ENCODE peak calls at places on chromosomes 1 and 21, in six cellular contexts. O is transverse colon, Q is stomach, Z is IMR-90, G is tibial nerve, E is testis. J is an unnamed sample.
A peak's percentile ranks its signal among the peaks of the same experiment; 100 is the strongest.

GRCh38 chr1:26307363-26307781 is 936 bp upstream of the UBXN11 start:
- DNase-seq in E (no peak), Q (no peak), O (no peak), Z (no peak), G (no peak), J (no peak)

GRCh38 chr1:29310616-29311180 is 74.4 kb downstream of the PTPRU start:
- DNase-seq in O (no peak), E (no peak), Q (no peak), G (no peak), Z (no peak), J (no peak)

GRCh38 chr21:37489553-37489952 is 123.0 kb downstream of the DYRK1A start:
- DNase-seq in Z (no peak), Q (no peak), O (no peak), E (no peak), G (no peak), J (no peak)

GRCh38 chr1:40312238-40313205 is 4.6 kb downstream of the COL9A2 start:
- DNase-seq in E (no peak), Q (peak; percentile 81), O (peak; percentile 82), Z (no peak), G (no peak), J (no peak)

GRCh38 chr1:235888119-235888643 is 21.5 kb upstream of the LYST start:
- DNase-seq in Q (no peak), O (no peak), E (no peak), Z (no peak), G (no peak), J (no peak)

GRCh38 chr1:202343652-202344349 is 2.1 kb upstream of the UBE2T start:
- DNase-seq in Q (no peak), O (no peak), G (no peak), E (no peak), Z (peak; percentile 48), J (no peak)

GRCh38 chr1:200704991-200705390 is 33.7 kb upstream of the CAMSAP2 start:
- DNase-seq in G (no peak), E (no peak), Z (no peak), Q (no peak), O (no peak), J (no peak)

GRCh38 chr1:116372186-116372585 is 858 bp upstream of the ATP1A1 start:
- DNase-seq in G (no peak), Q (no peak), O (no peak), E (no peak), Z (no peak), J (no peak)

GRCh38 chr1:156852414-156852874 is 6.5 kb downstream of the INSRR start:
- DNase-seq in E (peak; percentile 94), Z (peak; percentile 27), Q (peak; percentile 71), G (peak; percentile 36), O (peak; percentile 34), J (no peak)

GRCh38 chr1:228463559-228464455 is 23.4 kb upstream of the RNF187 start:
- DNase-seq in Q (peak; percentile 27), O (peak; percentile 39), G (no peak), E (peak; percentile 48), Z (peak; percentile 4), J (no peak)

GRCh38 chr1:237863234-237863633 is 27.5 kb downstream of the ZP4 start:
- DNase-seq in E (peak; percentile 43), Z (no peak), Q (no peak), G (no peak), O (no peak), J (no peak)

GRCh38 chr1:3814065-3814464 is 17.8 kb upstream of the LRRC47 start:
- DNase-seq in G (no peak), E (no peak), O (no peak), Z (no peak), Q (no peak), J (no peak)

GRCh38 chr1:237492359-237492758 is 398.4 kb downstream of the ZP4 start:
- DNase-seq in O (no peak), Q (no peak), E (no peak), Z (no peak), G (no peak), J (no peak)

GRCh38 chr1:2639203-2639602 is 6.4 kb upstream of the MMEL1 start:
- DNase-seq in E (no peak), Q (peak; percentile 20), O (no peak), Z (no peak), G (no peak), J (no peak)

GRCh38 chr21:36825683-36826082 is 126.8 kb downstream of the SIM2 start:
- DNase-seq in Q (no peak), Z (no peak), G (no peak), O (no peak), E (no peak), J (no peak)

GRCh38 chr1:6254691-6255090 is 6.2 kb downstream of the GPR153 start:
- DNase-seq in O (no peak), Z (no peak), G (no peak), Q (no peak), E (no peak), J (no peak)

GRCh38 chr1:64472805-64473204 is 2.9 kb downstream of the CACHD1 start:
- DNase-seq in G (no peak), O (no peak), Q (no peak), E (no peak), Z (no peak), J (no peak)

GRCh38 chr1:163730366-163730765 is 408.6 kb downstream of the NUF2 start:
- DNase-seq in G (no peak), Z (no peak), Q (no peak), O (no peak), E (no peak), J (no peak)

GRCh38 chr21:45305831-45306230 is 18.1 kb upstream of the POFUT2 start:
- DNase-seq in O (no peak), Z (no peak), E (no peak), Q (no peak), G (no peak), J (no peak)

DNA sequence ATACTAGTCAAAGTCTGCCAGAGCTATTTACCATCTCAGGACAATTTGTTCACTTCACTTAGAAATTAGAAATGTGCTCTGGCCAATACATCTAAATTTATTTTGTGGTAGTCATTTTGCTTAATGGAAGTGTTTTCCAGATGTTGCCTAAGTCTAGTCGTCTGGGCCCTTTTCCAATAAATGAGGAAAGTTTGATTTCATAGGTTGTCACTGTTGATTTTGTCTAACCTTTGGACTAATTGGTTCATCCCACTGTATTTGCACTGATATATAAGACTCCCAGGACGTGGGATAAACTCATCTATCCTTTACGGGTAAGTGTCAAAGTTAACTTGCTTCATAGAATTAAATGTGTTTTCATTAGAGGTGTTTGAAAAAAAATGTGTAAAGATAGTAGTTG is 79.1 kb downstream of the TPR start:
- DNase-seq in O (no peak), Q (no peak), G (no peak), E (no peak), Z (peak; percentile 19), J (no peak)
- TF ChIP-seq POLR2A in O (no peak), Q (no peak), G (no peak), E (no peak), Z (no peak), J (no peak)

DNA sequence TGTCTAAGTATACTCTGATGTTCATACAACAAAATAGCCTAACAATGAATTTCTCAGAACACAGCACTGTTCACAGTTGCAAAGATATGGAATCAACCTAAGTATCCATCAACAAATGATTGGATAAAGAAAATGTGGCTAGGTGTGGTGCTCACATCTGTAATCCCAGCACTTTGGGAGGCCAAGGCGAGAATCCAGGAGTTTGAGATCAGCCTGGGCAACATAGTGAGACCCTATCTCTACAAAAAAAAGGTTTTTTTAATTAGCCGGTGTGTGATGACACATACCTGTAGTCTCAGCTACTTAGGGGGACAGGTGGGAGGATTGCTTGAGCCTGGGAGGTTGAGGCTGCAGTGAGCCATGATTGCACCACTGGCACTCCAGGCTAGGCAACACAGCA is 10.7 kb downstream of the IFNAR2 start:
- DNase-seq in O (no peak), G (no peak), Z (no peak), Q (no peak), E (no peak), J (no peak)
- H3K4me1 ChIP-seq in O (no peaks in the 10 kb centered on the region), G (no peaks in the 10 kb centered on the region), Z (peaks cover 4% of the 10 kb centered on the region), Q (peaks cover 40% of the 10 kb centered on the region), E (no peaks in the 10 kb centered on the region), J (peaks cover 4% of the 10 kb centered on the region)

GRCh38 chr1:25146382-25146855 is 85.9 kb downstream of the SYF2 start:
- DNase-seq in G (no peak), Z (no peak), E (no peak), Q (no peak), O (no peak), J (no peak)
- H3K27ac ChIP-seq in G (no peak overlapping the region), Z (no peak overlapping the region), E (no peak overlapping the region), Q (no peak overlapping the region), O (no peak overlapping the region), J (no peak overlapping the region)

DNA sequence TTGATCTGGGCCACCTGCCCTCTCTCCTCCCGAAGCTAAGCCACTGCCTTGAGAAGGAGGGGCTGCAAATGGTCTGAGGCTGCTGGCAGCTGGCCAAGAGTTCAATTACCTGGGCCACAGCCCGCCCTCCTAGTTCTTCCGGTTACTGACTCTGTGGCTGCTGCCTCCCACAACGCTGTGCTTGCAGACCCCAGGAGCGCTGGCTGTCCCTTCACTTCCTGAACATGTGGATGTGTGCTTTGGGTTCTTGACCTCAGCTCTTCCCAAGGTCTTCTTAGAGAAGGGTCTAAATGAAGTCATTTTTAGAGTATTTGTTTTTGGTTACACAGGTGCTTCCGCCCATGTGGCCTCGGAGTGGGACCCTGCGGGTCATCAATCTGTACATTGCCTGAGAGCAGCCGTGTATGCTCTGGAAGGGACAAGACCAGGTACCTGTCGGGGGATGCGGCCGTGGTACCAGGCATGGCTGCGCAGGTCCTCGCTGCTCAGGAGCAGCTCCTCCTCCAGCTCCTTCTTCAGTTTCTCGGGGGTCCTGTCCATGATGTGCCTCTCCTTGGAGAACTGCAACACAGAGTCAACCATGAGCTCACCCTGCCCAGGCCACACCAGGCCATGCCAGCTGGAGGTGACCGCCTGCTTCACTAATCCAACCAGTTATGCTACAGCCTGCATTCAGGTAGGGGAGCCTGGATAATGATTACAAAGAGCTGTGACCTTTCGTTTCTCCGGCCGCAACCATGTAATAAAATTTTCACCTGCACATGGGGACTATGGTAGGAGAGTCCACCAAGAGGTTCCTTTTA is 89.6 kb downstream of the BCAR3 start:
- DNase-seq in E (no peak), Z (no peak), O (peak; percentile 94), Q (peak; percentile 96), G (no peak), J (no peak)
- TF ChIP-seq POLR2A in E (no peak), Z (no peak), O (peak; percentile 67), Q (no peak), G (no peak), J (no peak)

GRCh38 chr1:41642922-41643321 is 158.4 kb upstream of the EDN2 start:
- DNase-seq in G (no peak), Q (no peak), O (peak; percentile 1), Z (no peak), E (no peak), J (no peak)
- H3K4me1 ChIP-seq in G (no peaks in the 10 kb centered on the region), Q (no peaks in the 10 kb centered on the region), O (no peaks in the 10 kb centered on the region), Z (peaks cover 11% of the 10 kb centered on the region), E (no peaks in the 10 kb centered on the region), J (no peaks in the 10 kb centered on the region)

GRCh38 chr1:41562328-41562727 is 77.8 kb upstream of the EDN2 start:
- DNase-seq in Q (no peak), E (no peak), Z (no peak), O (no peak), G (no peak), J (no peak)

GRCh38 chr1:41560496-41560895 is 76.0 kb upstream of the EDN2 start:
- DNase-seq in O (no peak), G (no peak), E (no peak), Z (no peak), Q (no peak), J (no peak)

GRCh38 chr1:41558761-41559171 is 74.3 kb upstream of the EDN2 start:
- DNase-seq in G (no peak), O (no peak), Q (peak; percentile 30), E (no peak), Z (no peak), J (no peak)

GRCh38 chr1:41557751-41558455 is 73.4 kb upstream of the EDN2 start:
- DNase-seq in O (no peak), G (no peak), E (no peak), Z (no peak), Q (no peak), J (no peak)

GRCh38 chr1:41559331-41559730 is 74.8 kb upstream of the EDN2 start:
- DNase-seq in Q (no peak), O (no peak), E (no peak), G (no peak), Z (no peak), J (no peak)
- H3K27ac ChIP-seq in Q (no peak overlapping the region), O (no peak overlapping the region), E (no peak overlapping the region), G (no peak overlapping the region), Z (no peak overlapping the region), J (no peak overlapping the region)